ENCODE peak calls at places on chromosome X, in ten cellular contexts. Y is NCI-H1092; B is SHP77; K is ureter; Q is left ventricle myocardium superior; G is renal cortical epithelial cell; C is activated CD8-positive, alpha-beta memory T cell treated with anti-CD3 and anti-CD28 coated beads, Interleukin-2, amount 10 ng/mL, durations not matched to agents 7 days and 5 days; T is GDM1; P is HTR-8/SVneo; D is stimulated activated CD8-positive, alpha-beta memory T cell treated with anti-CD3 and anti-CD28 coated beads, Interleukin-15, amount 100 ng/mL, for 24 hours. I is an unnamed sample.

GRCh38 chrX:44874481-44875184 is 1.6 kb downstream of the KDM6A start:
- DNase-seq in Y (no peak), K (no peak), P (peak; percentile 14), B (no peak), T (peak; percentile 20), D (no peak), Q (no peak), G (no peak), C (peak; percentile 59), I (peak; percentile 27)

GRCh38 chrX:7159132-7159861 is 11.3 kb upstream of the PUDP start:
- DNase-seq in K (no peak), G (peak; percentile 92), D (no peak), T (no peak), Y (no peak), C (no peak), Q (no peak), P (no peak), B (no peak), I (peak; percentile 27)

GRCh38 chrX:13693341-13693871 is 4.5 kb downstream of the RAB9A start:
- DNase-seq in T (no peak), G (peak; percentile 92), B (no peak), P (no peak), C (no peak), D (no peak), Q (no peak), Y (no peak), K (no peak), I (no peak)

GRCh38 chrX:47206316-47206715 is 12.2 kb upstream of the CDK16 start:
- DNase-seq in B (no peak), G (no peak), D (no peak), P (no peak), T (no peak), C (no peak), Q (no peak), Y (no peak), K (no peak), I (no peak)

GRCh38 chrX:30965751-30966150 is 76.7 kb upstream of the TAB3 start:
- DNase-seq in K (no peak), G (no peak), Q (no peak), Y (no peak), D (no peak), P (no peak), C (no peak), B (no peak), T (no peak), I (no peak)

GRCh38 chrX:65451663-65452062 is 82.9 kb downstream of the LAS1L start:
- DNase-seq in G (peak; percentile 7), Y (peak; percentile 7), Q (no peak), B (no peak), D (no peak), T (peak; percentile 29), C (no peak), P (no peak), K (no peak), I (peak; percentile 3)

GRCh38 chrX:13419918-13420317 is 100.1 kb upstream of the ATXN3L start:
- DNase-seq in K (no peak), G (no peak), B (no peak), C (no peak), P (no peak), Y (no peak), Q (no peak), D (no peak), T (no peak), I (no peak)

GRCh38 chrX:149628280-149628679 is 3.3 kb downstream of the TMEM185A start:
- DNase-seq in D (no peak), Y (no peak), Q (no peak), P (no peak), G (no peak), T (no peak), K (no peak), B (no peak), C (no peak), I (no peak)

GRCh38 chrX:68877606-68878005 is 48.8 kb downstream of the EFNB1 start:
- DNase-seq in C (no peak), K (no peak), B (no peak), T (no peak), D (no peak), Q (no peak), G (no peak), P (no peak), Y (no peak), I (no peak)

GRCh38 chrX:78029663-78030062 is 60.2 kb upstream of the PGAM4 start:
- DNase-seq in Q (no peak), C (peak; percentile 40), K (no peak), P (peak; percentile 56), Y (no peak), D (no peak), G (peak; percentile 2), B (no peak), T (no peak), I (peak; percentile 36)

GRCh38 chrX:28693101-28693500 is 105.9 kb downstream of the IL1RAPL1 start:
- DNase-seq in P (no peak), G (no peak), K (no peak), Y (no peak), Q (no peak), T (no peak), C (no peak), D (no peak), B (no peak), I (no peak)

GRCh38 chrX:71871367-71871766 is 39.3 kb upstream of the NHSL2 start:
- DNase-seq in G (peak; percentile 33), T (no peak), Q (peak; percentile 33), P (no peak), D (no peak), K (no peak), B (no peak), Y (no peak), C (no peak), I (no peak)

GRCh38 chrX:151889451-151889850 is 23.2 kb upstream of the MAGEA4 start:
- DNase-seq in T (no peak), D (no peak), Y (no peak), B (no peak), Q (no peak), K (no peak), P (no peak), C (no peak), G (no peak), I (no peak)

GRCh38 chrX:39648548-39649254 is 449.1 kb downstream of the BCOR start:
- DNase-seq in G (no peak), P (no peak), T (no peak), D (no peak), Q (no peak), B (no peak), C (no peak), Y (no peak), K (no peak), I (peak; percentile 56)

GRCh38 chrX:19888419-19888879 is 1.0 kb upstream of the SH3KBP1 start:
- DNase-seq in D (no peak), Q (no peak), C (peak; percentile 58), T (peak; percentile 35), K (no peak), B (peak; percentile 20), P (peak; percentile 50), Y (peak; percentile 60), G (peak; percentile 67), I (peak; percentile 70)

GRCh38 chrX:11648705-11649519 is 16.8 kb downstream of the ARHGAP6 start:
- DNase-seq in T (no peak), K (no peak), P (no peak), Q (no peak), D (no peak), G (peak; percentile 43), Y (no peak), B (no peak), C (no peak), I (no peak)

GRCh38 chrX:19174401-19175025 is 52.2 kb upstream of the ADGRG2 start:
- DNase-seq in Q (peak; percentile 29), Y (no peak), C (no peak), K (no peak), B (no peak), G (peak; percentile 80), D (no peak), T (no peak), P (no peak), I (peak; percentile 20)

GRCh38 chrX:125628435-125628834 is 308.8 kb downstream of the TEX13C start:
- DNase-seq in P (no peak), T (no peak), K (no peak), Q (no peak), B (no peak), D (no peak), G (no peak), C (no peak), Y (no peak), I (no peak)

GRCh38 chrX:130715299-130715698 is 187.7 kb downstream of the ENOX2 start:
- DNase-seq in T (no peak), G (no peak), B (no peak), Q (no peak), P (no peak), C (no peak), D (no peak), Y (no peak), K (no peak), I (peak; percentile 26)

GRCh38 chrX:11380187-11380586 is 87.0 kb downstream of the AMELX start:
- DNase-seq in Q (no peak), D (no peak), Y (no peak), K (no peak), B (no peak), T (no peak), G (peak; percentile 33), P (no peak), C (no peak), I (no peak)

GRCh38 chrX:33339219-33339618 is 127.9 kb upstream of the DMD start:
- DNase-seq in B (peak; percentile 49), T (no peak), G (no peak), C (no peak), Y (no peak), K (no peak), Q (no peak), P (peak; percentile 5), D (no peak), I (peak; percentile 51)

GRCh38 chrX:57918750-57919436 is 8.6 kb upstream of the ZXDA start:
- DNase-seq in D (no peak), G (no peak), Y (peak; percentile 25), C (no peak), P (no peak), B (peak; percentile 30), T (no peak), K (no peak), Q (peak; percentile 26), I (peak; percentile 47)

GRCh38 chrX:23792861-23793553 is 10.0 kb downstream of the SAT1 start:
- DNase-seq in G (no peak), Q (no peak), C (no peak), P (no peak), T (no peak), K (no peak), D (no peak), B (no peak), Y (peak; percentile 69), I (no peak)

GRCh38 chrX:23898412-23898959 is 9.3 kb downstream of the APOO start:
- DNase-seq in Q (no peak), Y (no peak), B (no peak), C (no peak), K (no peak), P (no peak), T (no peak), D (no peak), G (peak; percentile 86), I (no peak)

GRCh38 chrX:10054396-10054795 is 87.2 kb downstream of the CLDN34 start:
- DNase-seq in Q (no peak), C (no peak), B (no peak), K (no peak), Y (no peak), T (no peak), G (no peak), D (no peak), P (no peak), I (no peak)

GRCh38 chrX:74450803-74451449 is 29.6 kb downstream of the SLC16A2 start:
- DNase-seq in P (peak; percentile 78), T (no peak), D (no peak), G (peak; percentile 92), B (no peak), Q (no peak), K (no peak), C (no peak), Y (no peak), I (peak; percentile 56)

GRCh38 chrX:67570839-67571238 is 27.0 kb downstream of the AR start:
- DNase-seq in B (no peak), P (no peak), C (no peak), T (no peak), K (no peak), D (no peak), Q (no peak), Y (no peak), G (no peak), I (no peak)

GRCh38 chrX:110116581-110116980 is 113.7 kb downstream of the TMEM164 start:
- DNase-seq in Q (no peak), K (no peak), T (no peak), Y (no peak), G (no peak), C (no peak), P (no peak), B (no peak), D (no peak), I (no peak)

I was measured in myocyte.